ENCODE peak calls at places on chromosomes 16 and 17, in seven cellular contexts. C, X, K, S, Z, B and E are unnamed samples.

GRCh38 chr17:28365487-28365886 is 488 bp upstream of the SEBOX start:
- DNase-seq in C (no peak), X (no peak), B (no peak), S (no peak), K (no peak), Z (no peak), E (no peak)

GRCh38 chr17:63696381-63696961 is 3.5 kb downstream of the LIMD2 start:
- DNase-seq in K (no peak), X (peak; percentile 67), C (no peak), Z (no peak), B (no peak), S (peak; percentile 59), E (peak; percentile 77)

GRCh38 chr17:27315322-27315721 is 21.4 kb downstream of the WSB1 start:
- DNase-seq in K (peak; percentile 90), B (no peak), C (no peak), S (no peak), X (peak; percentile 93), Z (peak; percentile 55), E (no peak)

GRCh38 chr17:8087075-8087941 is at the start of gene ALOX12B:
- DNase-seq in Z (no peak), B (no peak), C (no peak), X (no peak), K (no peak), S (no peak), E (no peak)

GRCh38 chr17:45135978-45136791 is 698 bp downstream of the ACBD4 start:
- DNase-seq in X (no peak), B (no peak), S (no peak), Z (no peak), C (no peak), K (no peak), E (no peak)

GRCh38 chr17:11176549-11176948 is 64.5 kb upstream of the SHISA6 start:
- DNase-seq in K (no peak), C (no peak), B (no peak), S (no peak), Z (no peak), X (no peak), E (no peak)

GRCh38 chr17:64061157-64061898 is 40.9 kb upstream of the ICAM2 start:
- DNase-seq in Z (no peak), K (no peak), X (no peak), C (no peak), B (no peak), S (no peak), E (no peak)

GRCh38 chr17:66777689-66778225 is 57.2 kb upstream of the CACNG5 start:
- DNase-seq in B (no peak), K (no peak), C (no peak), X (peak; percentile 59), S (no peak), Z (no peak), E (no peak)

GRCh38 chr17:10271004-10271620 is 72.7 kb upstream of the GAS7 start:
- DNase-seq in Z (no peak), X (no peak), K (no peak), S (peak; percentile 23), B (no peak), C (no peak), E (peak; percentile 68)

GRCh38 chr17:64130559-64131001 is 636 bp upstream of the ERN1 start:
- DNase-seq in S (no peak), K (no peak), C (no peak), B (peak; percentile 83), X (no peak), Z (no peak), E (no peak)

GRCh38 chr17:40350410-40351184 is 13.9 kb downstream of the GJD3 start:
- DNase-seq in Z (no peak), K (no peak), S (no peak), C (no peak), B (no peak), X (peak; percentile 95), E (no peak)

GRCh38 chr17:7016406-7016805 is 4.0 kb downstream of the RNASEK start:
- DNase-seq in B (no peak), X (no peak), C (no peak), S (no peak), Z (no peak), K (no peak), E (no peak)

GRCh38 chr16:88772871-88773811 is 11.9 kb downstream of the PIEZO1 start:
- DNase-seq in S (peak; percentile 66), X (peak; percentile 81), K (no peak), C (peak; percentile 45), B (peak; percentile 92), Z (peak; percentile 36), E (no peak)

GRCh38 chr17:78840530-78840779 is 159 bp downstream of the USP36 start:
- DNase-seq in B (no peak), C (no peak), X (no peak), Z (no peak), K (no peak), S (no peak), E (no peak)

GRCh38 chr17:29140631-29141483 is 39.3 kb downstream of the MYO18A start:
- DNase-seq in S (no peak), K (no peak), B (no peak), Z (no peak), X (peak; percentile 86), C (no peak), E (peak; percentile 90)

GRCh38 chr17:58006563-58006923 is 503 bp downstream of the SRSF1 start:
- DNase-seq in K (peak; percentile 63), Z (peak; percentile 81), S (peak; percentile 70), C (no peak), X (peak; percentile 92), B (peak; percentile 88), E (peak; percentile 85)

GRCh38 chr16:60329110-60329509 is 1595.0 kb upstream of the GOT2 start:
- DNase-seq in X (no peak), K (no peak), S (no peak), B (no peak), Z (no peak), C (no peak), E (no peak)

GRCh38 chr16:46830417-46830901 is 521 bp downstream of the C16orf87 start:
- DNase-seq in C (no peak), B (peak; percentile 87), K (no peak), S (no peak), Z (no peak), X (peak; percentile 77), E (peak; percentile 60)

GRCh38 chr17:78661092-78661770 is 84.0 kb upstream of the DNAH17 start:
- DNase-seq in X (peak; percentile 60), K (peak; percentile 19), C (no peak), B (no peak), S (peak; percentile 51), Z (no peak), E (no peak)

GRCh38 chr17:54307326-54307725 is 484.6 kb downstream of the KIF2B start:
- DNase-seq in K (no peak), Z (no peak), X (no peak), C (no peak), S (no peak), B (no peak), E (no peak)

GRCh38 chr16:64092284-64092683 is 1029.6 kb downstream of the CDH11 start:
- DNase-seq in B (no peak), S (peak; percentile 45), X (no peak), K (no peak), C (no peak), Z (no peak), E (no peak)

GRCh38 chr17:39027037-39027436 is 59.8 kb upstream of the FBXO47 start:
- DNase-seq in B (no peak), X (peak; percentile 59), S (no peak), Z (peak; percentile 38), C (no peak), K (peak; percentile 4), E (no peak)

GRCh38 chr16:78593352-78593751 is 493.9 kb downstream of the WWOX start:
- DNase-seq in S (no peak), Z (no peak), B (no peak), X (peak; percentile 43), K (no peak), C (no peak), E (no peak)

GRCh38 chr17:40553694-40554534 is 11.4 kb downstream of the CCR7 start:
- DNase-seq in X (no peak), Z (peak; percentile 75), S (no peak), C (no peak), B (no peak), K (peak; percentile 70), E (peak; percentile 66)

GRCh38 chr16:74281285-74281684 is 15.3 kb upstream of the PSMD7 start:
- DNase-seq in Z (no peak), C (no peak), B (no peak), S (no peak), X (no peak), K (no peak), E (no peak)